ENCODE peak calls at places on chromosomes 16 and 17, in nine cellular contexts. O is lower leg skin; N is heart right ventricle; K is AG20443; J is stimulated activated effector memory CD8-positive, alpha-beta T cell treated with anti-CD3 and anti-CD28 coated beads, Interleukin-12 subunit alpha, Interleukin-12 subunit beta, amount 100 ng/mL, for 72 hours; M is left ventricle myocardium inferior; B is activated CD4-positive, alpha-beta memory T cell treated with anti-CD3 and anti-CD28 coated beads, Interleukin-2, amount 10 ng/mL, durations not matched to agents 7 days and 5 days; U is GM04503; W is fibroblast of pulmonary artery. F is an unnamed sample.

GRCh38 chr17:45824475-45824874 is 20.2 kb upstream of the SPPL2C start:
- DNase-seq in B (no peak), W (no peak), N (no peak), M (no peak), K (no peak), U (no peak), J (no peak), O (no peak), F (no peak)

GRCh38 chr16:10180771-10181163 is 1.5 kb downstream of the GRIN2A start:
- DNase-seq in M (no peak), N (peak; percentile 17), U (no peak), B (peak; percentile 20), K (no peak), J (no peak), O (no peak), W (peak; percentile 2), F (no peak)

GRCh38 chr16:84036131-84036530 is 6.5 kb downstream of the SLC38A8 start:
- DNase-seq in O (no peak), K (no peak), B (no peak), N (no peak), M (no peak), J (no peak), U (no peak), W (no peak), F (no peak)

GRCh38 chr17:72782985-72783701 is 309.3 kb downstream of the SLC39A11 start:
- DNase-seq in K (no peak), O (no peak), B (no peak), J (no peak), N (no peak), M (no peak), W (no peak), U (no peak), F (no peak)

GRCh38 chr16:28538733-28539596 is at the start of gene NUPR1:
- DNase-seq in N (peak; percentile 88), J (no peak), M (peak; percentile 93), W (peak; percentile 99), O (peak; percentile 98), U (peak; percentile 97), B (no peak), K (peak; percentile 99), F (peak; percentile 99)

GRCh38 chr17:8873801-8874715 is 6.6 kb upstream of the PIK3R6 start:
- DNase-seq in O (no peak), N (no peak), K (no peak), W (no peak), B (no peak), M (no peak), J (no peak), U (no peak), F (no peak)

GRCh38 chr17:2299756-2300155 is 3.8 kb downstream of the SMG6 start:
- DNase-seq in K (no peak), U (no peak), W (no peak), O (no peak), N (no peak), J (no peak), M (no peak), B (no peak), F (no peak)

GRCh38 chr16:68267612-68268405 is 3.5 kb downstream of the SLC7A6 start:
- DNase-seq in U (no peak), M (no peak), B (no peak), O (no peak), K (no peak), J (no peak), N (no peak), W (no peak), F (no peak)

GRCh38 chr17:40517286-40517662 is 15.9 kb upstream of the TNS4 start:
- DNase-seq in K (no peak), N (no peak), O (no peak), M (no peak), B (no peak), W (no peak), J (no peak), U (no peak), F (no peak)

GRCh38 chr17:82059272-82060000 is 6.2 kb downstream of the DUS1L start:
- DNase-seq in N (no peak), K (no peak), U (no peak), O (no peak), M (no peak), J (no peak), W (no peak), B (no peak), F (no peak)

GRCh38 chr17:56735842-56736241 is 97.9 kb downstream of the C17orf67 start:
- DNase-seq in B (no peak), O (no peak), U (no peak), W (no peak), M (no peak), J (no peak), K (no peak), N (no peak), F (no peak)

GRCh38 chr17:44444735-44445105 is 55.3 kb upstream of the ITGA2B start:
- DNase-seq in W (peak; percentile 28), O (no peak), K (no peak), B (no peak), M (no peak), U (no peak), N (no peak), J (no peak), F (no peak)

GRCh38 chr16:12881182-12881581 is 20.2 kb upstream of the SHISA9 start:
- DNase-seq in B (no peak), U (no peak), K (no peak), W (no peak), M (no peak), J (no peak), N (no peak), O (no peak), F (peak; percentile 36)

GRCh38 chr17:51165680-51166197 is 472 bp upstream of the NME2 start:
- DNase-seq in K (peak; percentile 41), J (no peak), N (peak; percentile 18), M (no peak), B (no peak), O (no peak), U (no peak), W (no peak), F (no peak)

GRCh38 chr17:29369831-29370735 is 20.1 kb upstream of the TAOK1 start:
- DNase-seq in B (peak; percentile 51), K (peak; percentile 84), M (peak; percentile 28), O (peak; percentile 44), J (peak; percentile 70), U (peak; percentile 62), N (peak; percentile 16), W (peak; percentile 87), F (peak; percentile 57)

GRCh38 chr17:18985475-18985874 is 19.1 kb downstream of the FAM83G start:
- DNase-seq in W (no peak), J (no peak), K (no peak), U (no peak), M (no peak), O (no peak), B (no peak), N (no peak), F (no peak)

GRCh38 chr16:57888128-57888527 is 82.8 kb downstream of the CNGB1 start:
- DNase-seq in N (no peak), B (no peak), K (no peak), U (no peak), M (no peak), W (no peak), J (no peak), O (no peak), F (no peak)

GRCh38 chr16:15966420-15967222 is 17.2 kb downstream of the ABCC1 start:
- DNase-seq in J (no peak), N (no peak), O (no peak), W (peak; percentile 60), M (no peak), K (peak; percentile 83), U (peak; percentile 55), B (no peak), F (no peak)

GRCh38 chr16:30112197-30113030 is 923 bp downstream of the GDPD3 start:
- DNase-seq in U (no peak), J (peak; percentile 80), M (peak; percentile 62), K (peak; percentile 82), B (peak; percentile 71), W (peak; percentile 68), O (no peak), N (peak; percentile 73), F (no peak)

GRCh38 chr17:40325156-40326013 is 16.4 kb downstream of the RARA start:
- DNase-seq in B (peak; percentile 45), W (no peak), K (no peak), N (no peak), O (no peak), U (no peak), J (peak; percentile 76), M (peak; percentile 14), F (no peak)

GRCh38 chr17:76498886-76499667 is 2.1 kb downstream of the RHBDF2 start:
- DNase-seq in M (no peak), W (no peak), U (no peak), K (no peak), B (no peak), O (no peak), N (no peak), J (no peak), F (no peak)

GRCh38 chr16:31465788-31466370 is 6.1 kb upstream of the TGFB1I1 start:
- DNase-seq in N (no peak), U (no peak), M (no peak), J (no peak), K (no peak), B (no peak), W (no peak), O (no peak), F (no peak)

GRCh38 chr16:26019406-26019805 is 327.6 kb downstream of the HS3ST4 start:
- DNase-seq in W (no peak), J (no peak), O (no peak), U (no peak), M (no peak), N (no peak), B (no peak), K (no peak), F (no peak)

GRCh38 chr17:45299311-45299710 is 17.5 kb downstream of the MAP3K14 start:
- DNase-seq in B (no peak), U (no peak), O (no peak), W (no peak), K (no peak), J (no peak), N (no peak), M (no peak), F (no peak)

GRCh38 chr17:74020522-74020921 is 183.0 kb upstream of the RPL38 start:
- DNase-seq in B (no peak), M (no peak), K (no peak), U (no peak), J (no peak), W (no peak), O (no peak), N (no peak), F (no peak)

GRCh38 chr17:47315451-47316266 is 8.1 kb upstream of the EFCAB13 start:
- DNase-seq in W (peak; percentile 93), J (no peak), M (no peak), U (no peak), B (peak; percentile 29), K (peak; percentile 60), O (peak; percentile 52), N (no peak), F (peak; percentile 28)

GRCh38 chr16:30356401-30357084 is 1.4 kb upstream of the CD2BP2 start:
- DNase-seq in B (no peak), K (no peak), O (no peak), M (no peak), U (no peak), W (no peak), N (no peak), J (no peak), F (no peak)

GRCh38 chr16:55778718-55779117 is 54.2 kb downstream of the CES1 start:
- DNase-seq in J (no peak), K (no peak), N (no peak), B (no peak), O (no peak), W (no peak), U (no peak), M (no peak), F (no peak)

GRCh38 chr16:82368041-82368440 is 198.0 kb upstream of the MPHOSPH6 start:
- DNase-seq in J (no peak), O (no peak), U (peak; percentile 3), B (no peak), M (peak; percentile 50), K (peak; percentile 49), W (peak; percentile 26), N (peak; percentile 52), F (peak; percentile 26)

GRCh38 chr16:31351937-31352315 is 3.0 kb upstream of the ITGAX start:
- DNase-seq in B (peak; percentile 48), K (no peak), W (no peak), M (no peak), O (no peak), U (no peak), J (peak; percentile 69), N (no peak), F (no peak)

GRCh38 chr16:87733190-87733589 is 32.6 kb downstream of the KLHDC4 start:
- DNase-seq in N (no peak), U (no peak), O (no peak), J (no peak), K (no peak), W (no peak), B (peak; percentile 30), M (no peak), F (no peak)